ENCODE peak calls at places on chromosomes 1 and 21, in ten cellular contexts. U is K562, A is body of pancreas, L is transverse colon, D is heart left ventricle, J is A549, K is ovary, H is tibial nerve, R is IMR-90, Z is vagina. Y is an unnamed sample.

GRCh38 chr1:187146388-187146787 is 317.6 kb downstream of the PLA2G4A start:
- DNase-seq in U (no peak), A (no peak), L (no peak), D (no peak), J (no peak), K (no peak), H (no peak), R (no peak), Z (no peak), Y (no peak)

GRCh38 chr1:117642963-117643362 is 37.1 kb downstream of the TENT5C start:
- DNase-seq in U (no peak), A (no peak), L (peak), D (no peak), J (no peak), K (no peak), H (no peak), R (no peak), Z (no peak), Y (no peak)

GRCh38 chr1:44543064-44543815 is 131.0 kb downstream of the TMEM53 start:
- DNase-seq in U (peak), A (no peak), L (no peak), D (no peak), J (no peak), K (no peak), H (no peak), R (no peak), Z (no peak), Y (peak)

GRCh38 chr1:183180213-183180612 is 5.9 kb upstream of the LAMC2 start:
- DNase-seq in U (no peak), A (peak), L (peak), D (peak), J (peak), K (peak), H (no peak), R (peak), Z (no peak), Y (no peak)

GRCh38 chr1:46735708-46736324 is 16.9 kb upstream of the EFCAB14 start:
- DNase-seq in U (peak), A (peak), L (no peak), D (no peak), J (no peak), K (no peak), H (no peak), R (peak), Z (no peak), Y (peak)

GRCh38 chr1:33903210-33903589 is 39.3 kb downstream of the HMGB4 start:
- DNase-seq in U (no peak), A (peak), L (no peak), D (no peak), J (no peak), K (no peak), H (no peak), R (no peak), Z (no peak), Y (no peak)

GRCh38 chr1:46027788-46028573 is 104.4 kb downstream of the PIK3R3 start:
- DNase-seq in U (no peak), A (no peak), L (no peak), D (peak), J (no peak), K (no peak), H (no peak), R (no peak), Z (no peak), Y (no peak)

GRCh38 chr1:165828581-165829329 is 1.3 kb downstream of the UCK2 start:
- DNase-seq in U (peak), A (peak), L (peak), D (peak), J (peak), K (peak), H (no peak), R (peak), Z (no peak), Y (peak)

GRCh38 chr1:114702699-114703098 is 7.4 kb upstream of the AMPD1 start:
- DNase-seq in U (no peak), A (no peak), L (no peak), D (no peak), J (no peak), K (no peak), H (no peak), R (no peak), Z (no peak), Y (no peak)

GRCh38 chr1:15950302-15950701 is 25.6 kb downstream of the ZBTB17 start:
- DNase-seq in U (no peak), A (no peak), L (no peak), D (no peak), J (no peak), K (no peak), H (no peak), R (no peak), Z (no peak), Y (no peak)

GRCh38 chr1:199855580-199855979 is 171.9 kb upstream of the NR5A2 start:
- DNase-seq in U (no peak), A (no peak), L (no peak), D (no peak), J (peak), K (no peak), H (no peak), R (peak), Z (no peak), Y (peak)

GRCh38 chr1:6490181-6491075 is 1.0 kb downstream of the PLEKHG5 start:
- DNase-seq in U (peak), A (peak), L (peak), D (peak), J (peak), K (peak), H (no peak), R (peak), Z (no peak), Y (peak)

GRCh38 chr1:29330089-29330488 is 93.8 kb downstream of the PTPRU start:
- DNase-seq in U (no peak), A (no peak), L (no peak), D (no peak), J (no peak), K (no peak), H (no peak), R (no peak), Z (no peak), Y (no peak)

GRCh38 chr1:91026777-91027176 is 4.9 kb upstream of the ZNF644 start:
- DNase-seq in U (no peak), A (no peak), L (no peak), D (no peak), J (no peak), K (no peak), H (no peak), R (peak), Z (no peak), Y (no peak)

GRCh38 chr1:113072141-113072756 is 749 bp upstream of the LRIG2 start:
- DNase-seq in U (no peak), A (no peak), L (no peak), D (no peak), J (no peak), K (no peak), H (no peak), R (no peak), Z (no peak), Y (no peak)

GRCh38 chr1:80776286-80776685 is 1024.4 kb upstream of the ADGRL2 start:
- DNase-seq in U (no peak), A (no peak), L (no peak), D (no peak), J (no peak), K (no peak), H (no peak), R (no peak), Z (no peak), Y (no peak)

DNA sequence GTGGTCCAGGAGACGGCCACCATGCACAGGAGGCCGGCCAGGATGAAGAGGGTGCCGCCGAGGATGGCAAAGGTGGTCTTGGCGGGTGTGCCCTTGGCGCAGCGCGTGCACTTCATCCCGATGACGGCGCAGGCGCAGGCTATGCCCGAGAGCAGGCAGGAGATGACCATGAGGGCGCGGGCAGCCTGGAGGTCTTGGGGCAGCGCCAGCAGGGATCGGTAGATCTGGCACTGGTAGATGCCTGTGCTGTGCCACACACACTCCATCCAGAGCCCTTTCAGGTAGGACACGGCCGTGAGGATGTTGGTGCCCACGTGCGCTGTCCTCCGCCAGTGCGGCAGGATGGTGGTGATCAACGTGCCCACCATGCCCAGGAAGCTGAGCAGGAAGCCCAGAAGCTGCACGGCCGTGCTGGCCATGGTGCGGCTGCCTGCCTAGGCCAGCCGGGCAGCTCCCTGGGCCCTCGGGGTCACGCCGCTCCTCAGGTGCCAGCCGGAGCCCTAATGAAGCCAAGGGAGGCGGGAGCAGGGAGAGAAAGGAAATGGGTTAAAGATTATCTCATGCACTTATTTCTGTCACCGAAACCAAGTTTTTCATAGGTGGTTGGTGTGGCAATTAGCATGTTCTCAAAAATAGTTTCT is 18.5 kb downstream of the CLDN14 start:
- DNase-seq in U (no peak), A (peak), L (no peak), D (no peak), J (no peak), K (no peak), H (no peak), R (no peak), Z (no peak), Y (no peak)
- TF ChIP-seq POLR2A in U (no peak), A (peak), L (no peak), D (no peak), J (no peak), K (no peak), H (no peak), R (no peak), Z (no peak), Y (no peak)

DNA sequence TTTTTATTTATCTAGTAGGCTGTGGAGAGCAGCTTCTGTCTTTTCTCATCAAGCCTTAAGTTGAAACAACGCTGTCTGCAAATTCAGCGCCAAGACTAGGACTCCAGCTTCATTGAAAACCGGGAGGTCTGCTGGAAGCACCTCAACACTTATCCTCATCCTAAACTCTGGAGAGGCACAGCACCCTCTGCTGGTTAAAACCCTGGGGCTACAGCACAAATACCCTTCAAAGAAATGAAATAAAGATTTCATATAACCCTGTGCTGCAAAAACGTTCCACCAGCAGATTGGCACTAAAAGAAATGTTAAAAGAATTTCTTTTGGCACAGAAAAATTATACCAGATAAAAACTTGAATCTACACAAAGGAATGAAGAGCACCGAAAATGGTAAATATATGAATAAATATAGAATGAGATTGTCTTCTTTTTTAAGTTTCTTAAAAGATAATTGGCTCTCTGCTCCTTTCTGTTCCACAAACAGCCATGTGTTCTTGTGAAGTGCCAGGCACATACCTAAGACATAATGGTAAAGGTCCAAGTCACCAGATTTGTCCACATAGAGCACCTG is 227.7 kb upstream of the SAMSN1 start:
- DNase-seq in U (peak), A (peak), L (peak), D (peak), J (no peak), K (no peak), H (peak), R (no peak), Z (no peak), Y (peak)
- TF ChIP-seq CTCF in U (peak), A (peak), L (peak), D (peak), J (peak), K (no peak), H (peak), R (peak), Z (peak), Y (peak)

GRCh38 chr1:226074046-226074445 is 11.5 kb downstream of the H3-3A start:
- DNase-seq in U (no peak), A (no peak), L (no peak), D (no peak), J (no peak), K (no peak), H (no peak), R (no peak), Z (no peak), Y (no peak)
- TF ChIP-seq POLR2A in U (peak), A (no peak), L (no peak), D (no peak), J (no peak), K (no peak), H (no peak), R (no peak), Z (no peak), Y (no peak)

GRCh38 chr1:26234644-26235384 is 814 bp downstream of the CEP85 start:
- DNase-seq in U (peak), A (no peak), L (peak), D (peak), J (peak), K (no peak), H (no peak), R (peak), Z (no peak), Y (peak)
- TF ChIP-seq CTCF in U (peak), A (no peak), L (no peak), D (no peak), J (no peak), K (no peak), H (no peak), R (no peak), Z (no peak), Y (no peak)

DNA sequence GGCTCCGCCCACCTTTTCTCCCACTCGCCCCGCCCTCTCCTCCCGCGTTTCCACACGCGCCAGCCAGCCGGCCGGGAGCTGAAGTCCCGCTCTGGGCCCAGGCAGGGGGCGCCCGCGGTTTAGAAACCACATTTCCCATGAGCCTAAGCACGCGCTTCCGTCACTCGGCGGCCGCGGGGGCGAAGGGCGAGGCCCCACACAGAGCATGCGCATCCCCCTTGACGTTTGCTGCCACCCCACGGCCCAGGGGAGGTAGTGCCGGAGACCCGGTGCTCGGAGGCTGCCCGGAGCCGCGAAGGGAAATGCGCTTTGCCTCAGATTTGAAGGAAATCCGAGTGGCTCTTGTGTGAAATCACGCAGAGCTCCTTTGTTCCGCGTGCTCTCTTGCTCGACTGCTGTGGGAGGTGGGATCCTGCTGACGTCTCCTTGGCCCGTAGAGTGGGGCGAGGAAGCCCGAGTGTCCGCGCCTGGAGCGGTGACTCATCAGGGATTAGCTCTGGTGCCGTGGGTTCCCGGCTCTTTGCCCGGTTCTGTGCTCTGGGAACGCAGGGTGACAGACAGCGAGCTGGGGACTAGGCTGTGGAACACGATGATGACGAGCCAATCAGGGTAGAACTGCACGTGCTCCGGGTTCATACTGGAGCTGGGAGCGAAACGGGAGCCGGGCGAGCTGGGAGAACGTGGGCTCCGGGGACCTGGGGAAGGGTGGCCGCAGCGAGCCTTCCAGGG is 406 bp upstream of the B3GALNT2 start:
- DNase-seq in U (peak), A (peak), L (peak), D (peak), J (peak), K (peak), H (peak), R (peak), Z (peak), Y (peak)
- TF ChIP-seq POLR2A in U (peak), A (peak), L (peak), D (peak), J (peak), K (peak), H (peak), R (peak), Z (no peak), Y (peak)

GRCh38 chr1:143610196-143610595 is 361.6 kb downstream of the FAM72C start:
- DNase-seq in U (no peak), A (no peak), L (no peak), D (no peak), J (no peak), K (no peak), H (no peak), R (no peak), Z (no peak), Y (no peak)

DNA sequence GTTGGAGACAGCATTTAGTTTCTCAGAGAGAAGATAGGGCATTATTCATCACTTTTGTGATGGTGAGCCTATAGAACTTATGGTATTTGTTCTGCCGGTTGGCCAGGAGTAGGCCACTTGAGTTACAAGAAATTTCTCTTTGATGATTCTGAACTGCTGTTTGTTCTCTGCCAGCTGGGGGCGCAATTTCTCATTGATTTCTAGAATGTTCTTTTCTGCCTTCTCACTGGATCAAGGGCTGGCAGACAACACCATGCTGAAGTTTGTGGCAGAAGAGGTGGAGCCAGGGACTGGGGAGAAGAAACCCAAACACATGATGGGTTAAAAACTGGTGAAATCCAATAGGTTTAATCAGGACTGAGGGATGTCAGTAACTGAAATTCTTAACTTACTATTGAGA is 360.6 kb downstream of the FAM72C start:
- DNase-seq in U (peak), A (no peak), L (no peak), D (no peak), J (no peak), K (no peak), H (no peak), R (peak), Z (no peak), Y (peak)
- TF ChIP-seq CTCF in U (peak), A (no peak), L (no peak), D (no peak), J (peak), K (no peak), H (no peak), R (peak), Z (no peak), Y (peak)

DNA sequence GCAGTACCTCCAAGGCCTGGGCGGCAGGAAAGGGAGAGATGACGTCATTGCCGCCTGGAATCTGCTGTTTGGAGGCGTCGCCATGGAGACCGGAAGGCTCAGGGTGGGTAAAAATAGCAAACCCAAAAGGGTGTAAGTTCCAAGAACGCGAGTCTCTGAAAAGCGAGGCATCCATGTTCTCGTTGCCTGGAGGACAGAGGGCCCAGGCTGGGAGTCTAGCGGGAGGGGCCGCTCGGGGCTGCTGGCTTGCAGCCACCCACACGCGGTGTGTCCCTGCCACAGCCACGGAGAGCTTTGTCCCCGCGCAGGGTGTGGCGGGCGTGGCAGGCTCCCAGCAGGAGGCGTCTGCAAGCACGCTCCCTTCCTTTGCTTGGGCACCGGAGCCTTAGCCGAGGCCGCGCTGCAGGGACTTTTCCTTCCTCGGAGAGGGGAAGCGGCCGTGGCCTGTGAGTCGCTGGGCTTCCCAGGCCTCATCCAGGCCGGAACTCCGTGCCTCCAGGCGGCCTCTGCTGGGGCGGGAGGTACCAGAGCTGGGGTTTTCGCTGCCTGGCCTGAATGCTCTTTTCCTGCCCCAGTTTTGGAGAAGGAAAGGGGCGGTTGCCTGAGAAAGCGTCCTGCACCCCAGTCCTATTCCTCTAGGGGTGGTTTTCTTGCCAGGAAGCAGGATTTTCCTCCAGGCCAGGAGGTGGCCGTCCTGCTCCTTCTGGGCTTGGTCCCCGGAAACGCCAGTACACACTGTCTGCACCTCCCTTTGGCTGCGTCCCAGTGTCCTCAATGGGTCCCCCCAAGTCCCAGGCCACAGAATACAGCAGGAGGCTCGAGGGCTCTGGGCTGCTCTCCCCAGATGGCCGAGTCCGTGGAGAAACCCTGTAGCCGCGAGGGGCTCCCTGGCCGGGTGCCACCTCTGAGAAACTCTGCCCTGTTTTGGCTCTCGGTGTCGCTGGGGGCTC is 15.3 kb upstream of the SKI start:
- DNase-seq in U (peak), A (peak), L (peak), D (peak), J (peak), K (peak), H (peak), R (peak), Z (no peak), Y (no peak)
- TF ChIP-seq POLR2A in U (no peak), A (peak), L (peak), D (peak), J (peak), K (peak), H (peak), R (peak), Z (no peak), Y (no peak)

GRCh38 chr21:39445339-39446269 is at the start of gene LCA5L:
- DNase-seq in U (peak), A (peak), L (peak), D (peak), J (peak), K (peak), H (peak), R (peak), Z (no peak), Y (peak)
- TF ChIP-seq CTCF in U (peak), A (no peak), L (no peak), D (peak), J (no peak), K (no peak), H (no peak), R (peak), Z (no peak), Y (no peak)

DNA sequence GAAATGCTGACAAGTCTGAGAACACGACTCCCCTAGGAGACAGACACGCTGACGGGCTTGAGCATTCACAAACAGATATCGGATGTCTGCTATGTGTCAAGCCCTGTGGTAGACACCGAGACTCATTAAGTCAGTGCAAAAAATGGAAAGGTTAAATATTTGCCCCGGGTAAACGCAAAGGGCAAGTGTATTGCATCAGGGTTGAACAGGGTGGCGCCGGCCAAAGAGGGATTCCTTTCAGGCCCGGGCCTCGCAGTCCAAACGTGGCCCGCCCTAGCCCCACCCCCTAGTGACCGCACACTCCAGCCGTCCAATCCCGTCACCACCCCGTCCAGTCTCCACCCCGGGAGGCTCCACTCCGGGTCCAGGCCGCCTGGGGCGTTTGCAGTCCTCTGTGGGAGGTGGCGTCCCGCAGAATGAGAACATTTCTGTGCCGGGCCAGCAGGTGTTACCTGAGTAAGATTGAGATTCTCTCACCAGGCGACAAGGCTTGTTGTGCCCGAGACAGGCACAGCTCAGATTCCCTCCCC is 16.3 kb upstream of the TMEM9 start:
- DNase-seq in U (peak), A (peak), L (peak), D (peak), J (peak), K (peak), H (peak), R (peak), Z (peak), Y (peak)
- TF ChIP-seq POLR2A in U (peak), A (peak), L (peak), D (peak), J (peak), K (peak), H (peak), R (peak), Z (no peak), Y (no peak)